ENCODE peak calls at places on chromosomes 5 and 9, in seven cellular contexts. U is keratinocyte, J is kidney epithelial cell, K is GM23338, W is cardiac fibroblast, Y is bronchial epithelial cell, V is gastrocnemius medialis. D is an unnamed sample.

GRCh38 chr5:111685969-111686368 is 71.0 kb downstream of the NREP start:
- DNase-seq in K (peak; percentile 75), V (no peak), W (no peak), U (no peak), Y (no peak), J (no peak), D (no peak)

GRCh38 chr9:14158911-14159310 is 155.0 kb downstream of the NFIB start:
- DNase-seq in J (no peak), Y (peak; percentile 79), K (no peak), W (peak; percentile 32), U (peak; percentile 38), V (no peak), D (no peak)

GRCh38 chr5:103480246-103480645 is 82.3 kb downstream of the NUDT12 start:
- DNase-seq in K (no peak), U (no peak), V (no peak), Y (no peak), J (no peak), W (no peak), D (no peak)

GRCh38 chr5:91225848-91226686 is 157.1 kb downstream of the ARRDC3 start:
- DNase-seq in U (no peak), Y (peak; percentile 53), J (no peak), V (no peak), W (no peak), K (peak; percentile 90), D (no peak)

GRCh38 chr5:93805616-93806393 is 64.4 kb upstream of the POU5F2 start:
- DNase-seq in V (no peak), U (no peak), W (no peak), Y (no peak), J (no peak), K (no peak), D (no peak)

GRCh38 chr5:132386644-132387286 is 17.3 kb downstream of the SLC22A5 start:
- DNase-seq in U (no peak), K (peak; percentile 85), J (no peak), W (peak; percentile 84), V (peak; percentile 58), Y (peak; percentile 46), D (peak; percentile 47)

GRCh38 chr5:108639356-108639755 is 108.3 kb upstream of the FER start:
- DNase-seq in K (peak; percentile 2), U (no peak), Y (no peak), J (no peak), V (no peak), W (peak; percentile 20), D (no peak)

GRCh38 chr9:127723450-127723849 is 7.6 kb downstream of the TTC16 start:
- DNase-seq in V (no peak), U (no peak), J (no peak), Y (peak; percentile 44), W (peak; percentile 72), K (no peak), D (no peak)

GRCh38 chr5:154285661-154286408 is 95.3 kb downstream of the GALNT10 start:
- DNase-seq in W (peak; percentile 67), J (peak; percentile 59), Y (peak; percentile 61), K (no peak), U (no peak), V (no peak), D (no peak)

GRCh38 chr5:29016067-29016466 is 1977.7 kb upstream of the CDH9 start:
- DNase-seq in J (no peak), U (no peak), W (no peak), K (no peak), Y (no peak), V (no peak), D (no peak)

GRCh38 chr5:117590944-117591343 is 1016.3 kb upstream of the SEMA6A start:
- DNase-seq in V (no peak), U (no peak), K (peak; percentile 64), Y (peak; percentile 29), J (peak; percentile 21), W (peak; percentile 61), D (no peak)

GRCh38 chr9:112764344-112764743 is 13.8 kb downstream of the SNX30 start:
- DNase-seq in W (peak; percentile 71), U (no peak), K (no peak), Y (peak; percentile 39), J (peak; percentile 65), V (no peak), D (no peak)

GRCh38 chr9:35660966-35661413 is 2.9 kb downstream of the CCDC107 start:
- DNase-seq in V (no peak), Y (peak; percentile 26), U (no peak), W (peak; percentile 64), J (no peak), K (peak; percentile 56), D (no peak)

DNA sequence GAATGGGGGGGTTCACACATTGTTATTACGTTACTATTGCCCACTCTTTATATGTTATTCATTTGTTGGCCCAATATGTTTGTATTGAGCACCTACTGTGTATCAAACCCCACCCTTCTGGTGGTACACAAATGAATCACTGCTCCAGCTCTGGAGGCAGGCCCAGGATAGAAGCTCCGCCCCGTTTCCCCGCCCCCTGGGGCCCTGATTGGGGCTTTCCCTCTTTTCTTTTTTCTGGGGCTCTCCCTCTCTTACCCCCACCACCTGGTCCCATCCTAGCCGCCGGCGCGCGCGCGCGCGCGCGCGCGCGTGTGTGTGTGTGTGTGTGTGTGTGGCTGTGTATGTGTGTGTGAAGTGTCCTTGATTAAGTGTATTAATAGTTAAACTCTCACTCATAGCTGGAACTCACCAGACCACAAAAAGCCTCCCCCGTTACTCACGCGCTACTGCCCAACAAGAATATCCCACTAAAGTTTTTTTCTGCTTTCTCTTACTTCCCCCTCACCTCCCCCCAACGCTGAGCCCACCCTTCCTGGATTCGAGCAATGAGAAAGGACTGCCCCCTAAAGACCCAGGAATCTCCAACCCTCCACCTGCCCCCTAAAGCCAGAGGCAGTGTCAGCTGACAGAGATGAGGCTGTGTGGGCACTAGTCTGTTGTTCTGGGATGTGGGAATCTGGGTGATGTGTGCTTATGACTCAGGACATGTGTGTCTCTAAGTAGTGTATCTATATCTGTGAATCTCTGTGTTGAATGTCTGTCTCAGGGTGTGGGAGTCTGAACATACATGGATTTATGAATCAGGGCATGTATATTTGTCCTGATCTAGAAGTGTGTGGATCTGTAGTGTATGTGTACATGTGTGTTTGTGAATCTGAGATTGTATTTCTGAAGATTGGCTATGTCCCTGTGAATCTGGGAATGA is 4.0 kb downstream of the CXXC5 start:
- DNase-seq in U (no peak), J (peak; percentile 91), W (peak; percentile 76), K (peak; percentile 90), Y (peak; percentile 91), V (peak; percentile 92), D (peak; percentile 88)
- H3K4me3 ChIP-seq in U (no peak overlapping the region), J (peak overlapping the region; percentile 87), W (peak overlapping the region; percentile 9), K (peak overlapping the region; percentile 96), Y (no peak overlapping the region), V (peak overlapping the region; percentile 33), D (peak overlapping the region; percentile 66)

DNA sequence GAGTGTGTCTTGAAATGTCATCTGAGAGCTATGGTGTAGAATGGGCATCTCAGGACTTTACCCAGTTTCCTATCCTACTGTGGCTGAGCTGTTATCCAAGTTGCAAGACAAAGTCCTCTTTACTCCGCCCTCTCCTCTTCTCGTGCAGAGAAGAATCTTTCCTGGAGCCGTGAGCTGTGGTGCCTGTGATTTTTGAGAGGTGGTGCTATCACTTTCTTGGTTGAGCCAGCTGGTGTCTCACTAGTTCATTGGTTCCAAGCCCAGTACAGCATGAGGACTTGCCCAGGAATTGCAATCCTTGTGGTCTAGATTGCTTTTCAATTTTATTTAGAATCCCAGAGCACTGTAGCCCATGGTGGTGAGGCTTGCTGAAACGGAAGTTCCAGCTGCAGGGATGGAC is 2300.3 kb downstream of the MAT2B start:
- DNase-seq in V (no peak), W (no peak), J (no peak), Y (no peak), U (no peak), K (peak; percentile 64), D (no peak)
- TF ChIP-seq CTCF in V (no peak), W (no peak), J (no peak), Y (no peak), U (peak; percentile 3), K (peak; percentile 70), D (no peak)

GRCh38 chr9:4489919-4490704 is at the start of gene SLC1A1:
- DNase-seq in U (no peak), K (peak; percentile 84), Y (peak; percentile 44), W (peak; percentile 69), V (peak; percentile 19), J (no peak), D (peak; percentile 36)

GRCh38 chr9:4494337-4494736 is 4.1 kb downstream of the SLC1A1 start:
- DNase-seq in J (no peak), U (no peak), W (no peak), Y (peak; percentile 33), V (no peak), K (no peak), D (no peak)

GRCh38 chr9:4491621-4491975 is 1.3 kb downstream of the SLC1A1 start:
- DNase-seq in U (no peak), V (no peak), W (no peak), J (no peak), Y (no peak), K (peak; percentile 85), D (no peak)

GRCh38 chr9:4489562-4489918 is 728 bp upstream of the SLC1A1 start:
- DNase-seq in J (no peak), U (no peak), K (peak; percentile 57), Y (no peak), V (no peak), W (peak; percentile 53), D (no peak)

DNA sequence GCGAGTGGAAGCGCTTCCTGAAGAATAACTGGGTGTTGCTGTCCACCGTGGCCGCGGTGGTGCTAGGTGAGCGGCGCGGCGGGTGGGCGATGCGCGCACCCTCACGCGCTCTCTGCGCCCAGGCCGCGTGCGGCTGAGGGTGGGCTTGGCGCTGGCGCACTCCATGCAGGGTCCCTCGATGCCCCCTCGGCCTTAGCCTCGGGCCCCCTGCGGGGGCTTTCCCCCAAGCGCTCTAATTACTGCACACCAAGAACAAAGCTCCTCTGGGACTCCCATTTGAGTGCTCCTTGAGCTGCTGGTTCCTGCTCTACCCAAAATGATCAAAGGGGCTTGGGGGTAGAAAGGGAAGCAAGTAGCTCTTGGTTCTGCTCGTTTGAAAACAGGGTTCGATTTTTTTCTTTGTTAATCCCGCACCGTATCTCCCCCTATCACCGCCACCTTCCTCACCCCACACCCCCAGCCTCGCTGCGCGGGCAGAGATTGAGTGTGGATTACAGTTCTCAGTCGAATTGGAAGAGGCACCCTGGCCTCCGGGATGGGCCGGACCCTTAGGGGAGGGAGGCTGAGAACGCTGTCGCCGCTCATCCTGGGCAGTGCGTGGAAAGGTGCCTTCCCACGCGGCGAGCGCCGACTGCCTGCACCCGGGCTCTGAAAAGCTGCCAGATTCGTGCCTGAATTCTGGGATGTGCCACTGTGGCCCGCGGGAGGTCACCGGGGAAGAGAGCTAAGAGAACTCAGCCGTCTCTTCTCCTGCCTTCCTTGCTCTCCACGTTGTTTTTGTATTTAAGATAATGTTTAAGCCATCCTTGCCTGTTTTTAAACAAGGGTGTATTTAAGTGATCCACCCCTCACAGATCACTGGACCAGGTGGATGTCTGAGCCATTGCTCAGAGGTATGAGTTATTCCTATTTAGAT is 695 bp downstream of the SLC1A1 start:
- DNase-seq in K (peak; percentile 32), U (no peak), W (no peak), Y (peak; percentile 34), J (no peak), V (no peak), D (no peak)
- H3K4me3 ChIP-seq in K (peak overlapping the region; percentile 70), U (peak overlapping the region; percentile 46), W (peak overlapping the region; percentile 81), Y (peak overlapping the region; percentile 51), J (peak overlapping the region; percentile 88), V (peak overlapping the region; percentile 74), D (peak overlapping the region; percentile 63)

GRCh38 chr5:144249755-144250464 is 79.2 kb downstream of the KCTD16 start:
- DNase-seq in K (no peak), U (no peak), Y (no peak), W (no peak), J (no peak), V (no peak), D (no peak)

GRCh38 chr5:144247131-144247530 is 76.5 kb downstream of the KCTD16 start:
- DNase-seq in J (no peak), W (no peak), V (no peak), U (no peak), Y (no peak), K (no peak), D (no peak)

GRCh38 chr5:144248015-144248414 is 77.3 kb downstream of the KCTD16 start:
- DNase-seq in K (no peak), V (no peak), Y (no peak), J (no peak), W (no peak), U (no peak), D (no peak)
- TF ChIP-seq CTCF in K (peak; percentile 50), V (no peak), Y (no peak), J (no peak), W (no peak), U (no peak), D (no peak)